ENCODE peak calls at places on chromosomes 2 and 18, in ten cellular contexts. D is K562; X is fibroblast of mammary gland; Q is NCI-H187 treated with DMSO at 0.1 percent for 48 hours; P is hypothalamus; I is D341Med; U is head of caudate nucleus; W is body of pancreas; G is stimulated activated naive CD4-positive, alpha-beta T cell treated with Interleukin-2 at 50 U/mL for 16 hours; K is endodermal cell. E is an unnamed sample.

GRCh38 chr18:45755936-45756335 is 32.0 kb downstream of the SLC14A1 start:
- DNase-seq in D (no peak), K (no peak), G (no peak), W (peak; percentile 36), X (peak; percentile 82), P (no peak), U (no peak), I (no peak), Q (no peak), E (no peak)

GRCh38 chr2:173400760-173401159 is 46.1 kb downstream of the CDCA7 start:
- DNase-seq in Q (no peak), W (no peak), I (no peak), P (no peak), D (no peak), K (peak; percentile 63), X (peak; percentile 16), G (no peak), U (no peak), E (no peak)

GRCh38 chr2:192053921-192054320 is 140.8 kb downstream of the TMEFF2 start:
- DNase-seq in I (peak; percentile 60), P (no peak), G (no peak), K (no peak), Q (no peak), U (no peak), D (no peak), W (no peak), X (no peak), E (no peak)

GRCh38 chr2:126655500-126656310 is at the start of gene GYPC:
- DNase-seq in G (peak; percentile 33), K (peak; percentile 89), Q (no peak), I (no peak), D (peak; percentile 88), P (no peak), X (peak; percentile 78), U (no peak), W (peak; percentile 57), E (no peak)

GRCh38 chr2:59080465-59081181 is 839.5 kb upstream of the FANCL start:
- DNase-seq in X (no peak), U (no peak), W (no peak), K (no peak), P (no peak), Q (no peak), I (no peak), D (no peak), G (no peak), E (no peak)

GRCh38 chr2:217482343-217482742 is 520.5 kb downstream of the TNS1 start:
- DNase-seq in I (no peak), K (no peak), Q (no peak), X (no peak), W (no peak), G (no peak), P (no peak), D (no peak), U (no peak), E (no peak)

GRCh38 chr2:164538250-164538866 is 82.9 kb downstream of the GRB14 start:
- DNase-seq in G (no peak), K (no peak), W (no peak), D (no peak), X (peak; percentile 47), P (no peak), Q (no peak), U (no peak), I (peak; percentile 48), E (peak; percentile 82)

GRCh38 chr18:22488554-22488953 is 70.8 kb upstream of the CTAGE1 start:
- DNase-seq in G (no peak), D (peak; percentile 4), I (no peak), U (no peak), X (peak; percentile 84), W (peak; percentile 34), P (no peak), K (no peak), Q (no peak), E (no peak)

GRCh38 chr18:75638223-75638596 is 210.7 kb upstream of the SMIM21 start:
- DNase-seq in K (no peak), I (no peak), W (no peak), D (no peak), X (peak; percentile 66), Q (no peak), P (no peak), G (no peak), U (no peak), E (no peak)

GRCh38 chr18:63472380-63472779 is 4.4 kb upstream of the SERPINB5 start:
- DNase-seq in D (no peak), X (no peak), U (no peak), K (no peak), P (no peak), I (no peak), W (no peak), Q (no peak), G (no peak), E (no peak)